ENCODE peak calls at places on chromosomes 4 and X, in eight cellular contexts. One of them, this sample, is unnamed.

GRCh38 chrX:12790878-12791252 is 347 bp upstream of the PRPS2 start:
- DNase-seq in lung: no peak
- DNase-seq in GM06990: no peak
- DNase-seq in heart left ventricle: no peak
- DNase-seq in brain microvascular endothelial cell: no peak
- DNase-seq in K562: no peak
- DNase-seq in Karpas-422: no peak
- DNase-seq in breast epithelium: no peak
- DNase-seq in this sample: no peak

GRCh38 chrX:33831211-33831610 is 300.9 kb downstream of the FAM47A start:
- DNase-seq in K562: no peak
- DNase-seq in GM06990: no peak
- DNase-seq in Karpas-422: no peak
- DNase-seq in brain microvascular endothelial cell: no peak
- DNase-seq in heart left ventricle: no peak
- DNase-seq in lung: no peak
- DNase-seq in breast epithelium: no peak
- DNase-seq in this sample: no peak

GRCh38 chrX:4735299-4735698 is 1021.9 kb upstream of the PRKX start:
- DNase-seq in heart left ventricle: no peak
- DNase-seq in K562: no peak
- DNase-seq in brain microvascular endothelial cell: no peak
- DNase-seq in GM06990: no peak
- DNase-seq in Karpas-422: no peak
- DNase-seq in lung: no peak
- DNase-seq in breast epithelium: no peak
- DNase-seq in this sample: no peak

GRCh38 chr4:26157541-26157940 is 163.3 kb upstream of the RBPJ start:
- DNase-seq in lung: no peak
- DNase-seq in breast epithelium: no peak
- DNase-seq in K562: no peak
- DNase-seq in brain microvascular endothelial cell: no peak
- DNase-seq in Karpas-422: no peak
- DNase-seq in GM06990: no peak
- DNase-seq in heart left ventricle: no peak
- DNase-seq in this sample: no peak

GRCh38 chrX:77785400-77785745 is 643 bp downstream of the ATRX start:
- DNase-seq in brain microvascular endothelial cell: no peak
- DNase-seq in breast epithelium: no peak
- DNase-seq in GM06990: no peak
- DNase-seq in K562: peak; percentile 27
- DNase-seq in Karpas-422: no peak
- DNase-seq in lung: no peak
- DNase-seq in heart left ventricle: peak; percentile 10
- DNase-seq in this sample: no peak

GRCh38 chrX:7334253-7334935 is 186.4 kb upstream of the PUDP start:
- DNase-seq in heart left ventricle: no peak
- DNase-seq in K562: no peak
- DNase-seq in GM06990: no peak
- DNase-seq in brain microvascular endothelial cell: peak; percentile 69
- DNase-seq in lung: no peak
- DNase-seq in breast epithelium: no peak
- DNase-seq in Karpas-422: no peak
- DNase-seq in this sample: no peak

GRCh38 chr4:188854451-188854850 is 715.2 kb downstream of the TRIML1 start:
- DNase-seq in Karpas-422: no peak
- DNase-seq in GM06990: no peak
- DNase-seq in brain microvascular endothelial cell: no peak
- DNase-seq in lung: no peak
- DNase-seq in K562: no peak
- DNase-seq in breast epithelium: no peak
- DNase-seq in heart left ventricle: no peak
- DNase-seq in this sample: no peak

GRCh38 chr4:140116442-140117104 is 37.4 kb downstream of the MAML3 start:
- DNase-seq in lung: no peak
- DNase-seq in heart left ventricle: no peak
- DNase-seq in Karpas-422: no peak
- DNase-seq in GM06990: no peak
- DNase-seq in brain microvascular endothelial cell: no peak
- DNase-seq in K562: no peak
- DNase-seq in breast epithelium: no peak
- DNase-seq in this sample: no peak

GRCh38 chr4:58871509-58871908 is 1761.3 kb upstream of the IGFBP7 start:
- DNase-seq in heart left ventricle: no peak
- DNase-seq in lung: no peak
- DNase-seq in Karpas-422: no peak
- DNase-seq in breast epithelium: no peak
- DNase-seq in K562: no peak
- DNase-seq in GM06990: no peak
- DNase-seq in brain microvascular endothelial cell: no peak
- DNase-seq in this sample: no peak

GRCh38 chrX:115268421-115268820 is 21.1 kb upstream of the LUZP4 start:
- DNase-seq in GM06990: no peak
- DNase-seq in Karpas-422: peak; percentile 61
- DNase-seq in lung: no peak
- DNase-seq in K562: peak; percentile 4
- DNase-seq in brain microvascular endothelial cell: no peak
- DNase-seq in breast epithelium: no peak
- DNase-seq in heart left ventricle: no peak
- DNase-seq in this sample: no peak

GRCh38 chrX:52576946-52577345 is 60.1 kb upstream of the XAGE1B start:
- DNase-seq in lung: no peak
- DNase-seq in Karpas-422: no peak
- DNase-seq in brain microvascular endothelial cell: no peak
- DNase-seq in breast epithelium: no peak
- DNase-seq in GM06990: no peak
- DNase-seq in K562: no peak
- DNase-seq in heart left ventricle: no peak
- DNase-seq in this sample: peak; percentile 31

GRCh38 chr4:8707045-8707781 is 114.6 kb downstream of the CPZ start:
- DNase-seq in breast epithelium: no peak
- DNase-seq in brain microvascular endothelial cell: no peak
- DNase-seq in GM06990: no peak
- DNase-seq in K562: no peak
- DNase-seq in Karpas-422: no peak
- DNase-seq in heart left ventricle: no peak
- DNase-seq in lung: no peak
- DNase-seq in this sample: no peak

GRCh38 chr4:37757705-37758104 is 68.8 kb upstream of the PGM2 start:
- DNase-seq in K562: no peak
- DNase-seq in heart left ventricle: no peak
- DNase-seq in GM06990: no peak
- DNase-seq in lung: no peak
- DNase-seq in Karpas-422: no peak
- DNase-seq in brain microvascular endothelial cell: no peak
- DNase-seq in breast epithelium: no peak
- DNase-seq in this sample: no peak

GRCh38 chr4:1427010-1427409 is 20.8 kb upstream of the NKX1-1 start:
- DNase-seq in heart left ventricle: no peak
- DNase-seq in GM06990: no peak
- DNase-seq in breast epithelium: no peak
- DNase-seq in brain microvascular endothelial cell: no peak
- DNase-seq in lung: peak; percentile 2
- DNase-seq in Karpas-422: no peak
- DNase-seq in K562: no peak
- DNase-seq in this sample: no peak

GRCh38 chrX:129717902-129718301 is 20.9 kb upstream of the XPNPEP2 start:
- DNase-seq in GM06990: no peak
- DNase-seq in heart left ventricle: no peak
- DNase-seq in brain microvascular endothelial cell: peak; percentile 73
- DNase-seq in Karpas-422: no peak
- DNase-seq in lung: no peak
- DNase-seq in breast epithelium: no peak
- DNase-seq in K562: no peak
- DNase-seq in this sample: no peak

GRCh38 chr4:113827285-113827684 is 65.7 kb upstream of the CAMK2D start:
- DNase-seq in brain microvascular endothelial cell: no peak
- DNase-seq in K562: no peak
- DNase-seq in lung: no peak
- DNase-seq in Karpas-422: no peak
- DNase-seq in breast epithelium: no peak
- DNase-seq in GM06990: no peak
- DNase-seq in heart left ventricle: no peak
- DNase-seq in this sample: no peak

GRCh38 chr4:122450847-122451246 is 5.7 kb downstream of the IL2 start:
- DNase-seq in GM06990: no peak
- DNase-seq in heart left ventricle: no peak
- DNase-seq in breast epithelium: no peak
- DNase-seq in lung: no peak
- DNase-seq in K562: no peak
- DNase-seq in Karpas-422: peak; percentile 76
- DNase-seq in brain microvascular endothelial cell: peak; percentile 5
- DNase-seq in this sample: peak; percentile 36

GRCh38 chrX:78375894-78376293 is 48.5 kb upstream of the CYSLTR1 start:
- DNase-seq in GM06990: peak; percentile 13
- DNase-seq in lung: no peak
- DNase-seq in breast epithelium: no peak
- DNase-seq in K562: no peak
- DNase-seq in Karpas-422: no peak
- DNase-seq in brain microvascular endothelial cell: no peak
- DNase-seq in heart left ventricle: no peak
- DNase-seq in this sample: no peak

GRCh38 chr4:51884606-51885005 is 41.7 kb downstream of the DCUN1D4 start:
- DNase-seq in lung: no peak
- DNase-seq in Karpas-422: no peak
- DNase-seq in K562: no peak
- DNase-seq in heart left ventricle: no peak
- DNase-seq in breast epithelium: no peak
- DNase-seq in brain microvascular endothelial cell: no peak
- DNase-seq in GM06990: no peak
- DNase-seq in this sample: no peak

GRCh38 chrX:150200820-150201287 is 162.3 kb upstream of the MAMLD1 start:
- DNase-seq in K562: peak; percentile 11
- DNase-seq in breast epithelium: peak; percentile 51
- DNase-seq in brain microvascular endothelial cell: peak; percentile 95
- DNase-seq in heart left ventricle: no peak
- DNase-seq in lung: peak; percentile 48
- DNase-seq in Karpas-422: peak; percentile 72
- DNase-seq in GM06990: peak; percentile 74
- DNase-seq in this sample: no peak

GRCh38 chr4:37826282-37827029 is at the start of gene PGM2:
- DNase-seq in brain microvascular endothelial cell: peak; percentile 79
- DNase-seq in GM06990: peak; percentile 93
- DNase-seq in Karpas-422: peak; percentile 96
- DNase-seq in lung: peak; percentile 90
- DNase-seq in breast epithelium: peak; percentile 82
- DNase-seq in heart left ventricle: peak; percentile 93
- DNase-seq in K562: peak; percentile 88
- DNase-seq in this sample: peak; percentile 88

GRCh38 chrX:39518451-39519212 is 579.1 kb downstream of the BCOR start:
- DNase-seq in brain microvascular endothelial cell: no peak
- DNase-seq in GM06990: no peak
- DNase-seq in breast epithelium: no peak
- DNase-seq in heart left ventricle: peak; percentile 36
- DNase-seq in lung: no peak
- DNase-seq in Karpas-422: no peak
- DNase-seq in K562: no peak
- DNase-seq in this sample: no peak
- H3K4me3 ChIP-seq in brain microvascular endothelial cell: no peak overlapping the region
- H3K4me3 ChIP-seq in GM06990: no peak overlapping the region
- H3K4me3 ChIP-seq in breast epithelium: no peak overlapping the region
- H3K4me3 ChIP-seq in heart left ventricle: no peak overlapping the region
- H3K4me3 ChIP-seq in lung: no peak overlapping the region
- H3K4me3 ChIP-seq in Karpas-422: no peak overlapping the region
- H3K4me3 ChIP-seq in K562: no peak overlapping the region
- H3K4me3 ChIP-seq in this sample: no peak overlapping the region

GRCh38 chr4:84491420-84491819 is 7.7 kb downstream of the NKX6-1 start:
- DNase-seq in breast epithelium: no peak
- DNase-seq in K562: no peak
- DNase-seq in Karpas-422: no peak
- DNase-seq in GM06990: no peak
- DNase-seq in lung: no peak
- DNase-seq in brain microvascular endothelial cell: no peak
- DNase-seq in heart left ventricle: no peak
- DNase-seq in this sample: no peak
- H3K27me3 ChIP-seq in breast epithelium: peaks cover 66% of the 10 kb centered on the region
- H3K27me3 ChIP-seq in K562: peaks cover 20% of the 10 kb centered on the region
- H3K27me3 ChIP-seq in Karpas-422: no peaks in the 10 kb centered on the region
- H3K27me3 ChIP-seq in GM06990: no peaks in the 10 kb centered on the region
- H3K27me3 ChIP-seq in lung: peaks cover 6% of the 10 kb centered on the region
- H3K27me3 ChIP-seq in brain microvascular endothelial cell: no peaks in the 10 kb centered on the region
- H3K27me3 ChIP-seq in heart left ventricle: peaks cover 99% of the 10 kb centered on the region
- H3K27me3 ChIP-seq in this sample: no peaks in the 10 kb centered on the region

GRCh38 chrX:48890296-48890925 is 7.2 kb downstream of the TIMM17B start:
- DNase-seq in brain microvascular endothelial cell: no peak
- DNase-seq in Karpas-422: no peak
- DNase-seq in GM06990: no peak
- DNase-seq in K562: no peak
- DNase-seq in lung: no peak
- DNase-seq in heart left ventricle: no peak
- DNase-seq in breast epithelium: no peak
- DNase-seq in this sample: no peak
- H3K4me3 ChIP-seq in brain microvascular endothelial cell: peak overlapping the region; percentile 49
- H3K4me3 ChIP-seq in Karpas-422: no peak overlapping the region
- H3K4me3 ChIP-seq in GM06990: peak overlapping the region; percentile 58
- H3K4me3 ChIP-seq in K562: peak overlapping the region; percentile 61
- H3K4me3 ChIP-seq in lung: no peak overlapping the region
- H3K4me3 ChIP-seq in heart left ventricle: no peak overlapping the region
- H3K4me3 ChIP-seq in breast epithelium: peak overlapping the region; percentile 59
- H3K4me3 ChIP-seq in this sample: no peak overlapping the region

GRCh38 chrX:112668476-112669404 is 11.0 kb downstream of the LHFPL1 start:
- DNase-seq in Karpas-422: no peak
- DNase-seq in breast epithelium: no peak
- DNase-seq in brain microvascular endothelial cell: no peak
- DNase-seq in K562: no peak
- DNase-seq in lung: no peak
- DNase-seq in heart left ventricle: no peak
- DNase-seq in GM06990: no peak
- DNase-seq in this sample: no peak

GRCh38 chrX:112664928-112665327 is 14.8 kb downstream of the LHFPL1 start:
- DNase-seq in heart left ventricle: no peak
- DNase-seq in lung: no peak
- DNase-seq in K562: no peak
- DNase-seq in GM06990: no peak
- DNase-seq in Karpas-422: no peak
- DNase-seq in breast epithelium: no peak
- DNase-seq in brain microvascular endothelial cell: no peak
- DNase-seq in this sample: no peak

DNA sequence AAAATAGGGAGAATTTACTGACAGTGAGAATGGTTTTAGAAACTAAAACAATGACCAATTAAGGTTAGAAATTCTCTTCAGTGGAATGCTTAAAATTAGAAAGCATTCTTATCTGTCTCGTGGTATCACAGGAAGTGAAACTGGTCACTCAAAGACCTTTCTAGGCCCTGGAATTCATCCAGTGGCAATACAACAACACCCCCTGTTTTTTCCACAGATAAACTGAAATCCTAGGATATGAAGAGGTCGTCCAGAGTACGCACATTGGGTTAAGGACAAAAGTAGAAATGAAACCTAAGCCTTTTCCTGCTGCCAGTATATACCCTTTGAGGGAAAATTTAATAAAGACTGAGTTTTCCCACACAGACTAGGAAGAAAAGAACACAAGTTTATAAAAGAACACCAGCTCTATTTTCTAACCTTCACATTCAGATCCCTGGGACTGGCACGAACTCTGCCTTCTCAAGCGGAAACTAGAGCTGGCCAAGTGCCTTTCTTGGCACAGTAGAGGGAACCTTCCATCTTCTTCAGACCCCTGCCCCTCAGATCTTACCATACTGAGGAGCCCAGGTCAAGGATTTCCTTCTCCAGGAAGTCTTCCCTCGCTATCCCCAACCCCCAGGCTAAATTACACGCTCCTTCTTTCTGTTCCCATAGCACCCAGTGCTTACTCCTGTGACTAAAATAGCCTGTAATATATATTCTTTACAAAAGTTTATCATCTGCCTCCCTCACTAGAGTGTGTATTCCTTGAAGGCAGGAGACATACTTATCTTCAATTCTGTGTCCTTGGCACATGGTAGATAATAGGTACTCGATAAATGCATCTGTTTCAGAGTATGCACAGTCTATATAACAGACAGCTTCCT is 16.9 kb downstream of the LHFPL1 start:
- DNase-seq in Karpas-422: no peak
- DNase-seq in breast epithelium: no peak
- DNase-seq in K562: no peak
- DNase-seq in lung: no peak
- DNase-seq in brain microvascular endothelial cell: no peak
- DNase-seq in GM06990: no peak
- DNase-seq in heart left ventricle: no peak
- DNase-seq in this sample: no peak
- H3K27me3 ChIP-seq in Karpas-422: no peaks in the 10 kb centered on the region
- H3K27me3 ChIP-seq in breast epithelium: peaks cover 32% of the 10 kb centered on the region
- H3K27me3 ChIP-seq in K562: no peaks in the 10 kb centered on the region
- H3K27me3 ChIP-seq in lung: peaks cover 3% of the 10 kb centered on the region
- H3K27me3 ChIP-seq in brain microvascular endothelial cell: no peaks in the 10 kb centered on the region
- H3K27me3 ChIP-seq in GM06990: no peaks in the 10 kb centered on the region
- H3K27me3 ChIP-seq in heart left ventricle: no peaks in the 10 kb centered on the region
- H3K27me3 ChIP-seq in this sample: no peaks in the 10 kb centered on the region

This sample was measured in Caco-2.